ENCODE peak calls at places on chromosomes 12 and 14, in nine cellular contexts. One of them, this sample, is unnamed.

GRCh38 chr14:44699391-44699790 is 192.3 kb upstream of the FSCB start:
- DNase-seq in NCI-H1105: no peak
- DNase-seq in GM19239: no peak
- DNase-seq in ELF-1: no peak
- DNase-seq in A549: no peak
- DNase-seq in Peyer's patch: no peak
- DNase-seq in mucosa of gallbladder: no peak
- DNase-seq in NCI-H446 treated with DMSO at 0.1 percent for 48 hours: no peak
- DNase-seq in left ventricle myocardium superior: no peak
- DNase-seq in this sample: no peak

GRCh38 chr12:14167005-14167628 is 185.7 kb upstream of the GRIN2B start:
- DNase-seq in NCI-H1105: peak
- DNase-seq in ELF-1: peak
- DNase-seq in mucosa of gallbladder: peak
- DNase-seq in A549: peak
- DNase-seq in Peyer's patch: no peak
- DNase-seq in NCI-H446 treated with DMSO at 0.1 percent for 48 hours: peak
- DNase-seq in left ventricle myocardium superior: no peak
- DNase-seq in GM19239: peak
- DNase-seq in this sample: peak

GRCh38 chr14:77603654-77604270 is 12.7 kb downstream of the SPTLC2 start:
- DNase-seq in NCI-H1105: no peak
- DNase-seq in ELF-1: no peak
- DNase-seq in left ventricle myocardium superior: no peak
- DNase-seq in Peyer's patch: no peak
- DNase-seq in mucosa of gallbladder: no peak
- DNase-seq in A549: peak
- DNase-seq in NCI-H446 treated with DMSO at 0.1 percent for 48 hours: no peak
- DNase-seq in GM19239: no peak
- DNase-seq in this sample: no peak

GRCh38 chr14:80973918-80974317 is 18.5 kb downstream of the TSHR start:
- DNase-seq in mucosa of gallbladder: no peak
- DNase-seq in A549: no peak
- DNase-seq in left ventricle myocardium superior: no peak
- DNase-seq in Peyer's patch: no peak
- DNase-seq in GM19239: no peak
- DNase-seq in NCI-H446 treated with DMSO at 0.1 percent for 48 hours: no peak
- DNase-seq in NCI-H1105: peak
- DNase-seq in ELF-1: no peak
- DNase-seq in this sample: peak

GRCh38 chr12:101298426-101298825 is 18.5 kb downstream of the UTP20 start:
- DNase-seq in left ventricle myocardium superior: no peak
- DNase-seq in A549: peak
- DNase-seq in Peyer's patch: no peak
- DNase-seq in NCI-H1105: no peak
- DNase-seq in NCI-H446 treated with DMSO at 0.1 percent for 48 hours: no peak
- DNase-seq in GM19239: no peak
- DNase-seq in ELF-1: no peak
- DNase-seq in mucosa of gallbladder: no peak
- DNase-seq in this sample: peak

GRCh38 chr14:93317836-93318807 is 14.7 kb downstream of the BTBD7 start:
- DNase-seq in NCI-H1105: no peak
- DNase-seq in left ventricle myocardium superior: no peak
- DNase-seq in Peyer's patch: no peak
- DNase-seq in A549: peak
- DNase-seq in ELF-1: no peak
- DNase-seq in NCI-H446 treated with DMSO at 0.1 percent for 48 hours: no peak
- DNase-seq in mucosa of gallbladder: peak
- DNase-seq in GM19239: no peak
- DNase-seq in this sample: peak

GRCh38 chr12:72057330-72057911 is 118.8 kb downstream of the TPH2 start:
- DNase-seq in mucosa of gallbladder: no peak
- DNase-seq in left ventricle myocardium superior: no peak
- DNase-seq in NCI-H1105: peak
- DNase-seq in NCI-H446 treated with DMSO at 0.1 percent for 48 hours: no peak
- DNase-seq in GM19239: no peak
- DNase-seq in ELF-1: no peak
- DNase-seq in A549: no peak
- DNase-seq in Peyer's patch: no peak
- DNase-seq in this sample: no peak

GRCh38 chr14:60090864-60091519 is 731 bp upstream of the PCNX4 start:
- DNase-seq in mucosa of gallbladder: peak
- DNase-seq in left ventricle myocardium superior: peak
- DNase-seq in NCI-H1105: peak
- DNase-seq in NCI-H446 treated with DMSO at 0.1 percent for 48 hours: peak
- DNase-seq in A549: peak
- DNase-seq in ELF-1: peak
- DNase-seq in Peyer's patch: peak
- DNase-seq in GM19239: no peak
- DNase-seq in this sample: peak

GRCh38 chr12:87923361-87923760 is 105.8 kb downstream of the C12orf50 start:
- DNase-seq in ELF-1: no peak
- DNase-seq in Peyer's patch: no peak
- DNase-seq in mucosa of gallbladder: no peak
- DNase-seq in NCI-H446 treated with DMSO at 0.1 percent for 48 hours: no peak
- DNase-seq in GM19239: no peak
- DNase-seq in left ventricle myocardium superior: no peak
- DNase-seq in NCI-H1105: no peak
- DNase-seq in A549: no peak
- DNase-seq in this sample: no peak

GRCh38 chr12:69055280-69055679 is 122.3 kb upstream of the CPM start:
- DNase-seq in NCI-H1105: no peak
- DNase-seq in ELF-1: no peak
- DNase-seq in NCI-H446 treated with DMSO at 0.1 percent for 48 hours: no peak
- DNase-seq in Peyer's patch: no peak
- DNase-seq in mucosa of gallbladder: no peak
- DNase-seq in left ventricle myocardium superior: no peak
- DNase-seq in A549: no peak
- DNase-seq in GM19239: no peak
- DNase-seq in this sample: no peak

GRCh38 chr12:128784030-128784770 is 39.6 kb downstream of the SLC15A4 start:
- DNase-seq in NCI-H446 treated with DMSO at 0.1 percent for 48 hours: no peak
- DNase-seq in mucosa of gallbladder: no peak
- DNase-seq in NCI-H1105: no peak
- DNase-seq in A549: no peak
- DNase-seq in ELF-1: no peak
- DNase-seq in GM19239: no peak
- DNase-seq in Peyer's patch: no peak
- DNase-seq in left ventricle myocardium superior: no peak
- DNase-seq in this sample: no peak

GRCh38 chr14:80135305-80136088 is 75.8 kb downstream of the DIO2 start:
- DNase-seq in Peyer's patch: no peak
- DNase-seq in A549: no peak
- DNase-seq in left ventricle myocardium superior: no peak
- DNase-seq in NCI-H446 treated with DMSO at 0.1 percent for 48 hours: peak
- DNase-seq in ELF-1: no peak
- DNase-seq in NCI-H1105: no peak
- DNase-seq in GM19239: no peak
- DNase-seq in mucosa of gallbladder: no peak
- DNase-seq in this sample: no peak

GRCh38 chr12:13169255-13169654 is 27.3 kb upstream of the EMP1 start:
- DNase-seq in Peyer's patch: no peak
- DNase-seq in A549: no peak
- DNase-seq in mucosa of gallbladder: no peak
- DNase-seq in NCI-H1105: no peak
- DNase-seq in GM19239: no peak
- DNase-seq in left ventricle myocardium superior: no peak
- DNase-seq in ELF-1: no peak
- DNase-seq in NCI-H446 treated with DMSO at 0.1 percent for 48 hours: no peak
- DNase-seq in this sample: no peak

GRCh38 chr14:20247651-20248246 is 8.7 kb downstream of the OR11H4 start:
- DNase-seq in NCI-H446 treated with DMSO at 0.1 percent for 48 hours: no peak
- DNase-seq in left ventricle myocardium superior: no peak
- DNase-seq in mucosa of gallbladder: no peak
- DNase-seq in A549: peak
- DNase-seq in ELF-1: no peak
- DNase-seq in NCI-H1105: peak
- DNase-seq in Peyer's patch: no peak
- DNase-seq in GM19239: no peak
- DNase-seq in this sample: no peak

GRCh38 chr14:95174184-95174804 is 17.0 kb upstream of the DICER1 start:
- DNase-seq in mucosa of gallbladder: no peak
- DNase-seq in A549: no peak
- DNase-seq in GM19239: no peak
- DNase-seq in Peyer's patch: no peak
- DNase-seq in ELF-1: no peak
- DNase-seq in left ventricle myocardium superior: no peak
- DNase-seq in NCI-H1105: no peak
- DNase-seq in NCI-H446 treated with DMSO at 0.1 percent for 48 hours: no peak
- DNase-seq in this sample: peak

GRCh38 chr14:91228112-91229004 is 16.1 kb downstream of the GPR68 start:
- DNase-seq in ELF-1: no peak
- DNase-seq in A549: no peak
- DNase-seq in left ventricle myocardium superior: no peak
- DNase-seq in NCI-H1105: no peak
- DNase-seq in Peyer's patch: no peak
- DNase-seq in NCI-H446 treated with DMSO at 0.1 percent for 48 hours: no peak
- DNase-seq in mucosa of gallbladder: no peak
- DNase-seq in GM19239: peak
- DNase-seq in this sample: peak

GRCh38 chr14:58626441-58626840 is 11.3 kb upstream of the DACT1 start:
- DNase-seq in ELF-1: peak
- DNase-seq in GM19239: no peak
- DNase-seq in NCI-H446 treated with DMSO at 0.1 percent for 48 hours: no peak
- DNase-seq in mucosa of gallbladder: no peak
- DNase-seq in left ventricle myocardium superior: no peak
- DNase-seq in Peyer's patch: no peak
- DNase-seq in A549: no peak
- DNase-seq in NCI-H1105: no peak
- DNase-seq in this sample: peak

GRCh38 chr14:101705733-101706508 is 55.6 kb upstream of the PPP2R5C start:
- DNase-seq in NCI-H446 treated with DMSO at 0.1 percent for 48 hours: no peak
- DNase-seq in A549: no peak
- DNase-seq in mucosa of gallbladder: peak
- DNase-seq in ELF-1: peak
- DNase-seq in Peyer's patch: peak
- DNase-seq in NCI-H1105: no peak
- DNase-seq in GM19239: no peak
- DNase-seq in left ventricle myocardium superior: peak
- DNase-seq in this sample: peak

GRCh38 chr12:56987551-56988053 is 18.7 kb downstream of the ZBTB39 start:
- DNase-seq in NCI-H446 treated with DMSO at 0.1 percent for 48 hours: peak
- DNase-seq in mucosa of gallbladder: peak
- DNase-seq in left ventricle myocardium superior: peak
- DNase-seq in A549: peak
- DNase-seq in ELF-1: peak
- DNase-seq in NCI-H1105: peak
- DNase-seq in GM19239: peak
- DNase-seq in Peyer's patch: peak
- DNase-seq in this sample: peak

GRCh38 chr12:120229071-120229582 is 28.2 kb upstream of the RPLP0 start:
- DNase-seq in Peyer's patch: peak
- DNase-seq in GM19239: no peak
- DNase-seq in left ventricle myocardium superior: no peak
- DNase-seq in ELF-1: no peak
- DNase-seq in NCI-H1105: no peak
- DNase-seq in A549: peak
- DNase-seq in NCI-H446 treated with DMSO at 0.1 percent for 48 hours: no peak
- DNase-seq in mucosa of gallbladder: no peak
- DNase-seq in this sample: no peak

GRCh38 chr12:86091676-86092075 is 164.5 kb downstream of the MGAT4C start:
- DNase-seq in A549: no peak
- DNase-seq in left ventricle myocardium superior: no peak
- DNase-seq in NCI-H1105: no peak
- DNase-seq in NCI-H446 treated with DMSO at 0.1 percent for 48 hours: no peak
- DNase-seq in GM19239: no peak
- DNase-seq in ELF-1: no peak
- DNase-seq in Peyer's patch: no peak
- DNase-seq in mucosa of gallbladder: no peak
- DNase-seq in this sample: no peak

GRCh38 chr12:16225692-16226091 is 51.8 kb downstream of the SLC15A5 start:
- DNase-seq in ELF-1: no peak
- DNase-seq in NCI-H1105: no peak
- DNase-seq in mucosa of gallbladder: no peak
- DNase-seq in Peyer's patch: no peak
- DNase-seq in left ventricle myocardium superior: no peak
- DNase-seq in A549: no peak
- DNase-seq in GM19239: no peak
- DNase-seq in NCI-H446 treated with DMSO at 0.1 percent for 48 hours: no peak
- DNase-seq in this sample: no peak

GRCh38 chr12:56520025-56520810 is 1.4 kb upstream of the RBMS2 start:
- DNase-seq in NCI-H1105: no peak
- DNase-seq in A549: no peak
- DNase-seq in mucosa of gallbladder: no peak
- DNase-seq in Peyer's patch: no peak
- DNase-seq in left ventricle myocardium superior: no peak
- DNase-seq in ELF-1: no peak
- DNase-seq in NCI-H446 treated with DMSO at 0.1 percent for 48 hours: no peak
- DNase-seq in GM19239: no peak
- DNase-seq in this sample: peak

GRCh38 chr12:76014007-76014406 is 17.6 kb downstream of the PHLDA1 start:
- DNase-seq in Peyer's patch: no peak
- DNase-seq in ELF-1: peak
- DNase-seq in A549: no peak
- DNase-seq in left ventricle myocardium superior: no peak
- DNase-seq in mucosa of gallbladder: no peak
- DNase-seq in NCI-H446 treated with DMSO at 0.1 percent for 48 hours: no peak
- DNase-seq in NCI-H1105: no peak
- DNase-seq in GM19239: no peak
- DNase-seq in this sample: no peak

GRCh38 chr12:65891987-65892481 is 67.8 kb downstream of the HMGA2 start:
- DNase-seq in ELF-1: no peak
- DNase-seq in GM19239: no peak
- DNase-seq in NCI-H446 treated with DMSO at 0.1 percent for 48 hours: peak
- DNase-seq in left ventricle myocardium superior: peak
- DNase-seq in mucosa of gallbladder: peak
- DNase-seq in NCI-H1105: no peak
- DNase-seq in Peyer's patch: no peak
- DNase-seq in A549: peak
- DNase-seq in this sample: peak